ENCODE peak calls at places on chromosomes 13 and 19, in eight cellular contexts. W, V, T, J, B, G, H and D are unnamed samples.

GRCh38 chr13:106917024-106917491 is 349.1 kb upstream of the ARGLU1 start:
- DNase-seq in W (no peak), V (no peak), T (peak; percentile 11), J (no peak), B (no peak), G (peak; percentile 29), H (no peak), D (no peak)

GRCh38 chr19:39372941-39373340 is 18.0 kb downstream of the PAF1 start:
- DNase-seq in W (no peak), V (no peak), T (peak; percentile 59), J (no peak), B (no peak), G (no peak), H (no peak), D (no peak)

GRCh38 chr13:107806726-107807125 is 408.6 kb downstream of the LIG4 start:
- DNase-seq in W (no peak), V (no peak), T (no peak), J (no peak), B (no peak), G (no peak), H (no peak), D (no peak)

GRCh38 chr19:4374451-4375163 is 25.7 kb downstream of the SH3GL1 start:
- DNase-seq in W (peak; percentile 92), V (peak; percentile 85), T (peak; percentile 84), J (no peak), B (no peak), G (no peak), H (no peak), D (no peak)

GRCh38 chr13:34748078-34748477 is 194.0 kb upstream of the NBEA start:
- DNase-seq in W (no peak), V (no peak), T (peak; percentile 99), J (no peak), B (no peak), G (no peak), H (peak; percentile 16), D (peak; percentile 40)

GRCh38 chr13:42681394-42681793 is 100.0 kb upstream of the FAM216B start:
- DNase-seq in W (no peak), V (no peak), T (no peak), J (no peak), B (no peak), G (no peak), H (peak; percentile 9), D (no peak)

GRCh38 chr13:33353646-33354045 is 68.1 kb upstream of the STARD13 start:
- DNase-seq in W (no peak), V (no peak), T (no peak), J (no peak), B (no peak), G (no peak), H (no peak), D (no peak)

GRCh38 chr19:45496349-45496953 is 396 bp downstream of the RTN2 start:
- DNase-seq in W (no peak), V (no peak), T (no peak), J (no peak), B (no peak), G (peak; percentile 75), H (no peak), D (no peak)

GRCh38 chr13:112105884-112106283 is 38.9 kb downstream of the SOX1 start:
- DNase-seq in W (no peak), V (no peak), T (no peak), J (no peak), B (no peak), G (peak; percentile 44), H (no peak), D (no peak)

GRCh38 chr19:45547965-45548609 is 36.5 kb downstream of the OPA3 start:
- DNase-seq in W (peak; percentile 61), V (peak; percentile 93), T (peak; percentile 49), J (no peak), B (no peak), G (no peak), H (no peak), D (peak; percentile 48)

GRCh38 chr19:33717878-33718277 is 78.8 kb upstream of the KCTD15 start:
- DNase-seq in W (no peak), V (no peak), T (no peak), J (no peak), B (no peak), G (no peak), H (no peak), D (no peak)

GRCh38 chr19:49431330-49431749 is 6.2 kb downstream of the GFY start:
- DNase-seq in W (no peak), V (peak; percentile 56), T (no peak), J (no peak), B (no peak), G (no peak), H (no peak), D (no peak)

GRCh38 chr13:99542788-99543406 is 41.6 kb downstream of the TM9SF2 start:
- DNase-seq in W (no peak), V (no peak), T (no peak), J (no peak), B (peak; percentile 39), G (peak; percentile 43), H (no peak), D (no peak)

GRCh38 chr13:39484506-39485313 is 118.3 kb downstream of the LHFPL6 start:
- DNase-seq in W (peak; percentile 6), V (no peak), T (peak; percentile 70), J (no peak), B (no peak), G (no peak), H (no peak), D (no peak)

GRCh38 chr19:13007292-13008045 is 12.2 kb downstream of the NFIX start:
- DNase-seq in W (no peak), V (no peak), T (no peak), J (no peak), B (no peak), G (no peak), H (no peak), D (no peak)